ENCODE peak calls at places on chromosomes 11 and 22, in four cellular contexts. Y is CD4-positive, alpha-beta memory T cell; W is colonic mucosa; U is naive thymus-derived CD4-positive, alpha-beta T cell. V is an unnamed sample. For H3K4me1 and H3K9me3, the result is how much of the 10 kb centered on the place peaks cover.

GRCh38 chr22:36928826-36929535 is 15.6 kb downstream of the CSF2RB start:
- DNase-seq in Y (no peak), U (no peak), W (no peak), V (no peak)

GRCh38 chr11:17590463-17590862 is 43.4 kb downstream of the OTOG start:
- DNase-seq in W (no peak), Y (no peak), U (no peak), V (no peak)

GRCh38 chr11:76193219-76193618 is 13.1 kb downstream of the WNT11 start:
- DNase-seq in W (no peak), Y (no peak), U (no peak), V (no peak)

GRCh38 chr11:78688460-78688859 is 113.8 kb upstream of the NARS2 start:
- DNase-seq in Y (no peak), W (no peak), U (no peak), V (no peak)

GRCh38 chr22:25739659-25740344 is 2.2 kb upstream of the MYO18B start:
- DNase-seq in U (no peak), Y (no peak), W (no peak), V (no peak)

GRCh38 chr22:33952776-33953175 is 32.5 kb upstream of the LARGE1 start:
- DNase-seq in W (no peak), U (no peak), Y (no peak), V (no peak)

GRCh38 chr11:125410091-125410490 is 86.0 kb downstream of the FEZ1 start:
- DNase-seq in U (no peak), Y (no peak), W (no peak), V (no peak)

GRCh38 chr22:35301370-35301874 is 1.7 kb downstream of the TOM1 start:
- DNase-seq in W (no peak), U (no peak), Y (no peak), V (no peak)

GRCh38 chr22:26763633-26764295 is 106.4 kb downstream of the MIAT start:
- DNase-seq in W (no peak), Y (no peak), U (no peak), V (no peak)

GRCh38 chr11:729492-730074 is 17.7 kb upstream of the TALDO1 start:
- DNase-seq in U (no peak), W (no peak), Y (no peak), V (no peak)

GRCh38 chr11:61996933-61997332 is 29.5 kb upstream of the FTH1 start:
- DNase-seq in U (no peak), Y (no peak), W (no peak), V (no peak)

GRCh38 chr11:46597609-46598219 is 3.9 kb upstream of the AMBRA1 start:
- DNase-seq in Y (no peak), W (no peak), U (no peak), V (no peak)

GRCh38 chr22:24466831-24467249 is 28.3 kb upstream of the UPB1 start:
- DNase-seq in W (no peak), U (no peak), Y (no peak), V (no peak)

GRCh38 chr11:112727341-112727841 is 233.8 kb upstream of the NCAM1 start:
- DNase-seq in U (no peak), W (no peak), Y (no peak), V (no peak)

GRCh38 chr22:24514241-24515024 is 19.3 kb downstream of the UPB1 start:
- DNase-seq in U (no peak), W (peak), Y (no peak), V (no peak)

GRCh38 chr11:84691830-84692229 is 935.3 kb downstream of the DLG2 start:
- DNase-seq in W (no peak), U (no peak), Y (no peak), V (no peak)

GRCh38 chr11:66951927-66952337 is 6.3 kb downstream of the PC start:
- DNase-seq in Y (no peak), U (no peak), W (peak), V (no peak)

GRCh38 chr22:45673482-45674175 is 2.0 kb downstream of the ATXN10 start:
- DNase-seq in W (no peak), U (no peak), Y (no peak), V (no peak)

GRCh38 chr11:77107950-77108349 is 5.3 kb downstream of the OMP start:
- DNase-seq in Y (no peak), W (peak), U (no peak), V (no peak)

GRCh38 chr11:44849922-44850321 is 100.8 kb downstream of the TP53I11 start:
- DNase-seq in Y (no peak), U (no peak), W (no peak), V (no peak)

GRCh38 chr11:15670520-15671070 is 555.9 kb downstream of the INSC start:
- DNase-seq in Y (no peak), U (no peak), W (peak), V (no peak)

GRCh38 chr11:118614511-118614910 is 7.1 kb downstream of the PHLDB1 start:
- DNase-seq in U (no peak), Y (no peak), W (no peak), V (no peak)

GRCh38 chr11:1928038-1928890 is 8.8 kb downstream of the TNNT3 start:
- DNase-seq in U (no peak), W (no peak), Y (no peak), V (no peak)

GRCh38 chr11:113684558-113684957 is 21.6 kb downstream of the TMPRSS5 start:
- DNase-seq in U (no peak), Y (no peak), W (no peak), V (no peak)

GRCh38 chr11:70846781-70847400 is 405.5 kb downstream of the SHANK2 start:
- DNase-seq in Y (no peak), W (no peak), U (no peak), V (no peak)

GRCh38 chr22:42684462-42685195 is 35.4 kb upstream of the CYB5R3 start:
- DNase-seq in Y (no peak), U (no peak), W (no peak), V (no peak)

GRCh38 chr11:102983491-102983890 is 28.0 kb upstream of the MMP13 start:
- DNase-seq in W (no peak), U (no peak), Y (no peak), V (no peak)

GRCh38 chr11:19832166-19832750 is 119.6 kb downstream of the NAV2 start:
- DNase-seq in U (no peak), Y (no peak), W (no peak), V (no peak)

GRCh38 chr11:86919557-86920210 is 35.5 kb downstream of the FZD4 start:
- DNase-seq in U (no peak), W (no peak), Y (no peak), V (no peak)

GRCh38 chr11:119995730-119996491 is 142.0 kb downstream of the TRIM29 start:
- DNase-seq in W (no peak), U (no peak), Y (no peak), V (no peak)

GRCh38 chr11:122101625-122102291 is 14.3 kb downstream of the BLID start:
- DNase-seq in U (no peak), Y (no peak), W (peak), V (no peak)

GRCh38 chr11:117316197-117316961 is at the start of gene BACE1:
- DNase-seq in U (no peak), W (peak), Y (peak), V (peak)

GRCh38 chr22:41480397-41480735 is 11.4 kb downstream of the ACO2 start:
- DNase-seq in U (no peak), Y (no peak), W (no peak), V (no peak)
- H3K4me1 ChIP-seq in U (under half), Y (under half), W (under half), V (under half)

DNA sequence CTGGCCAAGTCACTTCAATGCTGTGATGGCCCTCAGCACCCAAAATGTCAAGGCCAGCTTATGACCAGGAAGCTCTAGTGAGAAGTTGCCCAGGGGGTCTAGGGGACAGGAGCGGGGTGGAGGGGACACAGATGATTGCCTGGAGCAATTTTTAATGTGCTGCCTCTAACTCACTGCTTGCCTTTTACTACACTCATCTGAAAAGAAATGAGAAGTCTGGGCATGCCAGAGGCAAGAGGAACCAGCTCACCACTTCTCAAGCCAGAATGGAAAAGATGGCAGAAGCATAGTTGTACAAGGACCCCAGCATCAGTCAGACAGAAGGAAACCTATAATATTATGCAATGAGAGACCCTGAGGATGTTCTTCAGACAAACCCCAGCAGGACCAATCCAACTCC is 2.0 kb downstream of the SMCO4 start:
- DNase-seq in Y (no peak), W (no peak), U (no peak), V (no peak)
- H3K4me3 ChIP-seq in Y (no peak), W (no peak), U (no peak), V (no peak)

GRCh38 chr22:47388331-47388730 is 625.9 kb downstream of the TBC1D22A start:
- DNase-seq in Y (no peak), W (no peak), U (no peak), V (no peak)
- H3K9me3 ChIP-seq in Y (under half), W (under half), U (under half), V (under half)

GRCh38 chr11:65422104-65422632 is 430 bp upstream of the NEAT1 start:
- DNase-seq in U (peak), W (peak), Y (peak), V (peak)

GRCh38 chr11:65419773-65420481 is 2.7 kb upstream of the NEAT1 start:
- DNase-seq in U (peak), W (peak), Y (peak), V (peak)

GRCh38 chr11:65420506-65421203 is 1.9 kb upstream of the NEAT1 start:
- DNase-seq in Y (no peak), W (no peak), U (no peak), V (no peak)

GRCh38 chr11:65422633-65423515 is at the start of gene NEAT1:
- DNase-seq in U (peak), Y (peak), W (peak), V (peak)

DNA sequence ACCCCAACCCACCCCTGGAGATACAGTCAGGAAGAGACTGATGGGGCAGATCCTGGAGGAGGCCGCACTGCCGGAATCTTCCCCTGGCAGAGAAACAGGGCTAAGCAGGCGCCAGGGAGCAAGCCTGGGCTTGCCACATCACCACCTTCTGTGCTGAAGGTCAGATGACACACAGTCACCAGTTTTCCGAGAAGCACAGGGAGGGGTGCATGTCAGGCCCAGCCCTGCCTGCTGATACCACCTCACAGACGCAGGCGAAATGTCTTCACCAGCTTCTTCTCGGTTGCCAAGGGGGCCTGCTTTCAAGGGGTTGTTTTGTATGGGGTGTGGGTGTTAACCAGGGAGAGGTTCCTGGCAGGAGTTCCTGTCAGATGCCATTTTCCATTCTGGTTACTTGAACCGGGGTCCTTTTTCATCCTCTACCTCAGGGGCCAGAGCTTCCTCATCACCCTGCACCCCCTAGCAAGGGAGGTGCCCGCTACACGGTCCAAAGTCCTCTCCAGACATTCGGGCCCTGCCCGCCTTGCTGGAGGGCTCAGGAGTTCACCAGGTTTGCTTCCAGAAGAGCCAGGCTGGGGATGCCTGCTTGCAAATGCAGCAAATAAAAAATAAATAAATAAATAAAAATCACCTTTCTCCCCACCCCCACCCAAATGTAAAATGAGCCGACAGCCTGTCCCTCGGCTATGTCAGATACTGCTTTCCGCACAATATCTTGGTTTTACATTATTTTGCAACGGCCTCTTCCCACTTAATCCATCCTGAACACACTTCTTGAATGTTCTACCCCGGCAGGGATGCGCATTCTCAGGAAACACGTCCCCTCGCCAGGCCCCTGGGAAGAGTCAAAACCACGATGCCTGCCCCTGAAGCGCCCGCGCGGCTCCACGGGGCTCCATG is 1.1 kb upstream of the NEAT1 start:
- DNase-seq in W (peak), Y (peak), U (peak), V (peak)
- H3K4me1 ChIP-seq in W (under half), Y (half or more), U (under half), V (half or more)

DNA sequence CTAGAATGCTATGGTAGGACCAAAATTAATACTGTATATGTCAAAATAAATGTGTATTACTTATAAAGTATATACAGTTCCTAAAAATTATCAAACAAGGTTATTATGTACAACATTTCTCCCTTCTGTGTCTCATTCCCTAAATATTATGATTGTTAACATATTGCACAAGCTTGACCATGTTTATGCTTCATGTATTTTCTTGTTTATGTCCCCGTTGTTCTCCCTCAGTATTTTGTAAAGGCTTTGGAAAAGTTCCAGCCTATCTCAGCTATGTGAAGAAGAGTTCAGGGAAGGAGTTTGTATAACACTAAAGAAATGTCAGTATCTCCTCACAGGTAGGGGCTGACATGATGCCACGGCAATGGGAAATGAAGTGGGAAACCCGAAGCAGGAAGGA is 19.6 kb downstream of the ADM start:
- DNase-seq in Y (no peak), W (no peak), U (no peak), V (no peak)
- H3K4me3 ChIP-seq in Y (no peak), W (no peak), U (no peak), V (no peak)

GRCh38 chr22:48632641-48633246 is 1194.9 kb downstream of the BRD1 start:
- DNase-seq in W (no peak), U (no peak), Y (no peak), V (no peak)

GRCh38 chr22:48635031-48635430 is 1192.6 kb downstream of the BRD1 start:
- DNase-seq in U (no peak), W (no peak), Y (no peak), V (no peak)

GRCh38 chr22:48636746-48637145 is 1190.9 kb downstream of the BRD1 start:
- DNase-seq in Y (no peak), U (no peak), W (no peak), V (no peak)

GRCh38 chr22:48635825-48636224 is 1191.8 kb downstream of the BRD1 start:
- DNase-seq in W (no peak), Y (no peak), U (no peak), V (no peak)

DNA sequence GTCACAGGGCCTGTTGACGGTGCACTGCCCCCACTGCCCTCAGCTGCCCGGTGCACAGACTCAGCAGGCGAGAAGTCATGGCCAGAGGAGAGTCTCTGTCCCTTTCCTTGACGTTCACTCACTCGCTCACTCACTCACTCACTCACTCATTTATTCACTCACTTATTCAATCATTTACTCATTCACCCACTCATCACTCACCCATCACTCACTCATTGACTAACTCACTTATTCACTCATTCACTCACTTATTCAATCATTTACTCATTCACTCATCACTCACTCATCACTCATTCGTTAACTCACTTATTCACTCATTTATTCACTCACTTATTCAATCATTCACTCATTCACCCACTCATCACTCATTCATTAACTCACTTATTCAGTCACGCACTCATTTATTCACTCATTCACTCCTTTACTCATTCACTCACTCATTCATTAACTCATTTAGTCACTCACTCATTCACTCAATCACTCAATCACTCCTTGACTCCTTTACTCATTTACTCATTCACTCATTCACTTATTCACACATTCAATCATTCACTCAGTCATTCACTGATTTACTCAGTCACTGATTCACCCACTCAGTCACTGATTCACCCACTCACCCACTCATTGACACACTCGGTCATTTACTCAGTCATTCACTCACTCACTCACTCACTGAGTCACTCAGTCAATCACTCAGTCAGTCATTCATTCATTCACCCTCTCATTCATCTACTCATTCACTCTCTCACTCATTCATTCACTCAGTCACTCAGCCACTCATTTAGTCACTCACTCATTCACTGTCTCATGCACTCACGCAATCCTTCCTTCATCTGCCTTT is 1193.5 kb downstream of the BRD1 start:
- DNase-seq in W (no peak), Y (no peak), U (no peak), V (no peak)
- H3K9me3 ChIP-seq in W (under half), Y (under half), U (under half), V (under half)

DNA sequence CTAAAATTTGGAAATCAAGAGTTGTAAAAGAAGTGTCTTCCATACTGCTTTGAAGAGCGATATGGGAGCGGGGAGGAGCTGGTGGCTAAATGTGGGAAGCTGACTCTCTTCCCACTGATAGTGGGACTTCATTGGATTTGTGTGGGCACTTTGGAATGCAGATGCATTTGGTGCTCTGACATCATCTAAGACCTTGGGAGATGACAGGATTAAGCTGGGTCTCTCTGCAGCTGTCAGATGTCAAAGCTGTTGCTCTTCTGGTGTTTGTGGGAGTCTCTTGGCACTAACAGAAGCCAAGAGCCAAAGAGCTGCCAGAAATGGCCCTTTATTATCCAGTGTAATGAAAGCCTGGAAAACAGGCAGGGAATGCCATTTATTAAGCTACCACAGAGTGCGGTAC is 20.5 kb downstream of the GRAMD1B start:
- DNase-seq in Y (no peak), U (no peak), W (no peak), V (no peak)
- H3K4me1 ChIP-seq in Y (under half), U (under half), W (under half), V (under half)

GRCh38 chr11:12376259-12376971 is 956 bp upstream of the PARVA start:
- DNase-seq in Y (no peak), W (peak), U (no peak), V (no peak)

GRCh38 chr11:12377824-12378593 is 638 bp downstream of the PARVA start:
- DNase-seq in W (peak), Y (peak), U (no peak), V (no peak)

GRCh38 chr11:12380565-12381325 is 3.4 kb downstream of the PARVA start:
- DNase-seq in U (no peak), W (no peak), Y (no peak), V (no peak)

GRCh38 chr11:12381875-12382274 is 4.5 kb downstream of the PARVA start:
- DNase-seq in U (no peak), W (no peak), Y (no peak), V (no peak)

GRCh38 chr11:12377106-12377823 is at the start of gene PARVA:
- DNase-seq in W (peak), U (no peak), Y (peak), V (no peak)
- H3K4me3 ChIP-seq in W (peak), U (peak), Y (no peak), V (peak)

GRCh38 chr22:47301820-47302475 is 539.5 kb downstream of the TBC1D22A start:
- DNase-seq in U (no peak), W (no peak), Y (no peak), V (no peak)
- H3K9me3 ChIP-seq in U (under half), W (under half), Y (under half), V (under half)

GRCh38 chr11:60868682-60869450 is 1.5 kb downstream of the ZP1 start:
- DNase-seq in U (no peak), Y (no peak), W (no peak), V (no peak)

GRCh38 chr11:60867871-60868681 is 734 bp downstream of the ZP1 start:
- DNase-seq in U (no peak), W (no peak), Y (no peak), V (no peak)

GRCh38 chr11:60870276-60870675 is 2.9 kb downstream of the ZP1 start:
- DNase-seq in U (no peak), Y (no peak), W (no peak), V (no peak)

GRCh38 chr11:60870733-60871377 is 3.5 kb downstream of the ZP1 start:
- DNase-seq in U (no peak), Y (no peak), W (no peak), V (no peak)

DNA sequence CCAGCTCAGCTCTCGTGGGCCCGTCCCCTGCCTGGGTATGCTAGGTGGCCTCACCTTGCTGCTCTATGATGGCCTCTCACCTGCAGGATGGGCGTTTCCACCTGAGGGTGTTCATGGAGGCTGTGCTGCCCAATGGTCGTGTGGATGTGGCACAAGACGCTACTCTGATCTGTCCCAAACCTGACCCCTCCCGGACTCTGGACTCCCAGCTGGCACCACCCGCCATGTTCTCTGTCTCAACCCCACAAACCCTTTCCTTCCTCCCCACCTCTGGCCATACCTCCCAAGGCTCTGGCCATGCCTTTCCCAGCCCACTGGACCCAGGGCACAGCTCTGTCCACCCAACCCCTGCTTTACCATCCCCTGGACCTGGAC is 2.1 kb downstream of the ZP1 start:
- DNase-seq in Y (no peak), U (no peak), W (no peak), V (peak)
- H3K4me1 ChIP-seq in Y (under half), U (under half), W (under half), V (under half)

V was measured in CD8-positive, alpha-beta memory T cell.